ENCODE peak calls at places on chromosomes 3 and 15, in four cellular contexts. T is naive thymus-derived CD4-positive, alpha-beta T cell; C is aorta; V is breast epithelium. O is an unnamed sample.

GRCh38 chr3:149375164-149375823 is 2.2 kb downstream of the TM4SF1 start:
- DNase-seq in C (no peak), V (no peak), T (no peak), O (no peak)

GRCh38 chr15:85412956-85413854 is 32.8 kb downstream of the AKAP13 start:
- DNase-seq in C (peak; percentile 70), V (no peak), T (peak; percentile 39), O (peak; percentile 1)

GRCh38 chr3:31102196-31102879 is 207.9 kb upstream of the GADL1 start:
- DNase-seq in C (no peak), V (no peak), T (no peak), O (no peak)

GRCh38 chr15:68606332-68606731 is 27.5 kb downstream of the CORO2B start:
- DNase-seq in C (no peak), V (no peak), T (no peak), O (no peak)

GRCh38 chr3:179760944-179761343 is 108.1 kb downstream of the USP13 start:
- DNase-seq in C (no peak), T (no peak), V (no peak), O (no peak)

GRCh38 chr3:18189651-18190050 is 235.5 kb downstream of the SATB1 start:
- DNase-seq in C (no peak), V (no peak), T (no peak), O (no peak)

GRCh38 chr15:22795206-22796063 is 9.0 kb downstream of the NIPA1 start:
- DNase-seq in C (no peak), V (no peak), T (no peak), O (no peak)

GRCh38 chr15:99433026-99433756 is 132.6 kb upstream of the MEF2A start:
- DNase-seq in C (peak; percentile 46), T (no peak), V (peak; percentile 10), O (no peak)

GRCh38 chr3:10817506-10817905 is 1.5 kb downstream of the SLC6A11 start:
- DNase-seq in V (no peak), C (no peak), T (no peak), O (peak; percentile 33)

GRCh38 chr3:126858887-126859286 is 124.0 kb upstream of the PLXNA1 start:
- DNase-seq in V (no peak), T (no peak), C (no peak), O (no peak)

GRCh38 chr15:73134196-73134595 is 81.9 kb downstream of the NEO1 start:
- DNase-seq in C (no peak), V (no peak), T (no peak), O (no peak)

GRCh38 chr3:39062180-39062579 is 10.4 kb downstream of the WDR48 start:
- DNase-seq in C (no peak), V (no peak), T (no peak), O (no peak)

GRCh38 chr3:114858329-114858728 is 288.8 kb downstream of the ZBTB20 start:
- DNase-seq in C (no peak), V (no peak), T (no peak), O (no peak)

GRCh38 chr15:64697911-64698369 is 77.4 kb downstream of the RBPMS2 start:
- DNase-seq in C (peak; percentile 46), T (no peak), V (peak; percentile 36), O (no peak)

GRCh38 chr3:141065258-141065657 is 14.1 kb downstream of the SPSB4 start:
- DNase-seq in C (no peak), V (no peak), T (no peak), O (no peak)

GRCh38 chr3:84601303-84601702 is 357.5 kb upstream of the CADM2 start:
- DNase-seq in T (no peak), V (no peak), C (no peak), O (no peak)

GRCh38 chr3:126358038-126358815 is 1.0 kb upstream of the KLF15 start:
- DNase-seq in V (no peak), T (peak; percentile 11), C (no peak), O (no peak)

GRCh38 chr15:74830868-74831267 is 4.4 kb downstream of the CPLX3 start:
- DNase-seq in T (no peak), C (no peak), V (no peak), O (no peak)

GRCh38 chr15:74832826-74833225 is 6.4 kb downstream of the CPLX3 start:
- DNase-seq in T (no peak), V (no peak), C (no peak), O (no peak)

GRCh38 chr15:74833376-74834107 is 7.1 kb downstream of the CPLX3 start:
- DNase-seq in C (no peak), T (no peak), V (no peak), O (no peak)

GRCh38 chr15:74829991-74830390 is 3.6 kb downstream of the CPLX3 start:
- DNase-seq in V (no peak), C (no peak), T (no peak), O (no peak)

DNA sequence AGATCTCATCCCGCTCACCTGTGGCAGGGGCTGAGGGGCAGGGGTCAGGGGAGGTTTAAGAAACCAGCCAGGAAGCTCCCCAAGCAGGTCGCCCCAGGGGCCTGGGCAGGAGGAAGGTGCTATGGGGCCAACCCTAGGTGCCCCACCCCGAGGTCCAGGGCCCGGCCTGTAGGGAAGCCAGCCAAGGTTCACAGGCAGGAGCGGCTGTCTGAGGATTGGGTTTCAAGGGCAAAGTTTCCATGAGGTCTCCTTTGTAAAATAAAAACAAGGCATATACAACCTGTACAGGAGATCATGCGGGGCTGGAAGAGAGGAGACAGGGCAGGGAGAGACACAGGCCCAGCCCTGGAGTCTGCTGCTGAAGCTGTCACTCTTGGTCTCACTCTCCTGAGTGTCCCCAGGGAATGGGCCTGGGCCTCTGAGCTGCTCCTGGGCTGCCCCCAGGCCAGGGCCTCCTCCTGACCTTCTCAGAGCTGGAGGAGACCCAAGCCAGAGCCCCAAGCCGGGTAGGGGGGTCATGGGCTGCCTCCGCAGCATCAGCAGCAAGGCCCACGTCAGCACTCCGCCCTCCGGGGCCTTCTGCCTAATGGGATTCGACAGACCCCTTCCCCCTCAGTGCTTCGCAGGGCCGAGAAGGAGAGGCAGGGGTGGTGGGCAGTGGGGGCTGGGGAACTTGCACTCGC is 5.5 kb downstream of the CPLX3 start:
- DNase-seq in C (no peak), V (no peak), T (no peak), O (no peak)
- H3K27ac ChIP-seq in C (no peak overlapping the region), V (no peak overlapping the region), T (no peak overlapping the region), O (no peak overlapping the region)

DNA sequence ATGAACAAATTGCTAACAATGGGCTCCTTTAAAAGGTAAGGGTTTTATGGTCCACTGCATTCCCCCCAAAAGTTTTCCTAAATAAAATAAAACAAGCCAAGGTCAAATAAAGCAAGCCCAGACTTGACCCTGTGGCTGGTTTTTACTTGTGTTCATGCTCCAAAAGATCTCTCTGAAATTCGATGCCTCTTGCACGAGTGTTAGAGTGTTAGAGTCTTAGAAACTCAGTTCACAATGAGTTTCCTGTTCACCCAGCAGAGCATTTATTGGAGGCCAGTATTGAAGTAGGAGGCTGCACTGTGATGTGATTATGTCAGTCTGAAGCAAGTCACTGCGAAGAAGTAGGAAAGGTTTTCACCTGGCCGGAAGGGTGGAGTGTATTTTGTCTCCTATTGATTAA is 59.9 kb upstream of the LRTM1 start:
- DNase-seq in T (no peak), V (no peak), C (no peak), O (no peak)
- H3K27ac ChIP-seq in T (no peak overlapping the region), V (no peak overlapping the region), C (no peak overlapping the region), O (no peak overlapping the region)

GRCh38 chr3:129432036-129432435 is 3.6 kb upstream of the EFCAB12 start:
- DNase-seq in V (no peak), C (no peak), T (no peak), O (no peak)

GRCh38 chr3:129435367-129435766 is 4.4 kb downstream of the MBD4 start:
- DNase-seq in V (no peak), T (no peak), C (no peak), O (no peak)

GRCh38 chr3:129433565-129433964 is 5.1 kb upstream of the EFCAB12 start:
- DNase-seq in T (no peak), C (no peak), V (no peak), O (no peak)

GRCh38 chr3:129432671-129433070 is 4.2 kb upstream of the EFCAB12 start:
- DNase-seq in V (no peak), T (no peak), C (no peak), O (no peak)

GRCh38 chr3:129434140-129434539 is 5.6 kb downstream of the MBD4 start:
- DNase-seq in T (no peak), C (no peak), V (no peak), O (no peak)
- H3K27ac ChIP-seq in T (no peak overlapping the region), C (no peak overlapping the region), V (no peak overlapping the region), O (no peak overlapping the region)

DNA sequence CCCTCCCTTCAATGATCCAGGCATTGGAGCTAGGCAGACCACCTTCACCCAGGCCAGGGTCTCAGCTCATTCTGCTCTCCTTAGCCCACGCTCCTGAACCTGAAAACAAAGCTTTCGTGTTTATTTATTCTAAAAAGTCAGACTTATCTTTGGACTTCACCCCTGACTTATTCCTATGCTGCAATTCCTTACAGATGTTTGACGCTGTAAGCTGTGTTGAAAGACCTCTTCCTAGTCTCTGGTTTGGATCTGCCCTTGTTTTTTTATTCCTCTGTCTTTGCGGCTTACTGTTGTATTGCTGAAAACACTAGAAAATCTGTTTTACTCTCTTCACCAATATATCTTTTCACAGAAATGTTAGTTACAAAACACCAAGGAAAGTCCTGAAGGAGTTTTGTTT is 40.5 kb upstream of the LDHAL6B start:
- DNase-seq in V (no peak), C (no peak), T (no peak), O (no peak)
- H3K27ac ChIP-seq in V (peak overlapping the region; percentile 94), C (no peak overlapping the region), T (no peak overlapping the region), O (no peak overlapping the region)

DNA sequence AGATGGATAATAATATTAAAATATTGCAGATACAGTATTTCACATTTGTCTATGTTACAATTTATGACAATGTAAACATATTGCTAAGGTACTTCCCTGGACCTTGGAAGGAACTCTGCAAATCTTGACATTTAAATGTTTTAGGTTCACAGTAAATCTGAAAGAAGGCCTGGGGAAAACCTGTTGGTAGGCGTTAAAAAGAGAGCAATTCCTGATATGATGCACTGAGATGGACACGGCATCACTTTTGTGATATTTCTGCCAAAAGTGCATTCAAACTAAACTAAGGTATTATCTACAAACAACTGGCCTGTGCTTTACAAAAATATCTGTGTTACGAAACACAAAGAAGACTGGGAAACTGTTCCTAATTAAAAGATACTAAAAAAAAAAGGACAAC is 6.1 kb upstream of the TP63 start:
- DNase-seq in T (no peak), V (no peak), C (no peak), O (no peak)
- H3K27ac ChIP-seq in T (no peak overlapping the region), V (no peak overlapping the region), C (no peak overlapping the region), O (no peak overlapping the region)

GRCh38 chr3:184145120-184145524 is 10.0 kb downstream of the EIF2B5 start:
- DNase-seq in V (peak; percentile 76), T (peak; percentile 25), C (no peak), O (no peak)
- H3K27ac ChIP-seq in V (peak overlapping the region; percentile 13), T (no peak overlapping the region), C (no peak overlapping the region), O (peak overlapping the region; percentile 2)

DNA sequence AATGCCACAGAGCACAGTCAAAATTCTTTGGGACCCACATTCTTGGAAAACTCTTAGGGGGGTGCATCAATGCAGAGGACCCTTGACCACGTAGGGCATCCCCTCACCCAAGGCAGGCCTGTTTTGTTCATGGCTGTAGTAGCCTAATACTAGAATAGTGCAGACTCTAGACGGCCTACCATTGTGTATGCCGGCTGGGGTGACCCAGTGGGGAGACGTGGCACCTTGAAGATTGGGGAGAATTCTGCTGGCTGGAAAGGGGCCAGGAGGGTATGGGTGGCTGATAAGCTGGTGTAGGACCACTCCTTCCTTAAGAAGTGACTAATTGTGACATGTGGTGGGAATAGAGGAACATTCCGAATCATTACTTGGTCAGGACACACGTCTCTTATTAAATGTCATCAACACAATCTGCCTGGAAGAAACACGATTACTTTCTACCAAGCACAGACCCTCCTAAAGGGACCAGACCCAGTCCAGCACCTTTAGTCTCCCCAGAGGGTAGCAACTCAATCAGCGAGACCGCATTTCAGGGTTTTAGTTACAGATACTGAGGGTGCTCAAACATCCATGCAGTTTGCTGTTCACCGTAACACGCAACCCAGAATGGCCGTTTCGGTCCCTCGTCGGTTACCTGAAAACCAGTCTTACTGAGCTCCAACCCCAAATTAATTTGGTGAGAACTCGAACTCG is 1.8 kb upstream of the KLF13 start:
- DNase-seq in V (no peak), C (no peak), T (no peak), O (no peak)
- H3K27ac ChIP-seq in V (peak overlapping the region; percentile 98), C (no peak overlapping the region), T (peak overlapping the region; percentile 99), O (peak overlapping the region; percentile 99)

O was measured in substantia nigra.